ENCODE peak calls at places on chromosomes 11 and 22, in nine cellular contexts. E is prostate gland, M is HCT116, B is breast epithelium, S is spleen, T is HepG2, P is stomach, F is transverse colon, R is esophagus muscularis mucosa. V is an unnamed sample. For H3K4me1, the result is how much of the 10 kb centered on the place peaks cover.

GRCh38 chr11:14184548-14184947 is 174.4 kb downstream of the RRAS2 start:
- DNase-seq in F (no peak), T (peak), P (no peak), S (no peak), B (no peak), R (peak), E (no peak), M (no peak), V (no peak)

GRCh38 chr11:19525276-19525675 is 187.4 kb upstream of the NAV2 start:
- DNase-seq in F (no peak), E (no peak), B (no peak), T (no peak), R (no peak), P (no peak), M (no peak), S (no peak), V (no peak)

GRCh38 chr22:47417699-47418098 is 655.2 kb downstream of the TBC1D22A start:
- DNase-seq in F (no peak), E (no peak), P (no peak), S (no peak), B (no peak), R (no peak), T (no peak), M (no peak), V (no peak)

GRCh38 chr11:96524475-96524874 is 134.7 kb downstream of the JRKL start:
- DNase-seq in B (no peak), S (no peak), R (no peak), M (no peak), P (no peak), E (no peak), F (no peak), T (no peak), V (no peak)

GRCh38 chr11:67265633-67266423 is 445 bp upstream of the GRK2 start:
- DNase-seq in M (no peak), E (peak), B (no peak), F (peak), S (peak), T (peak), P (peak), R (no peak), V (peak)

GRCh38 chr11:14320020-14320419 is 39.0 kb downstream of the RRAS2 start:
- DNase-seq in F (peak), P (no peak), S (peak), B (no peak), M (no peak), E (no peak), R (no peak), T (no peak), V (no peak)

GRCh38 chr11:84398017-84398626 is 1112.0 kb upstream of the CCDC90B start:
- DNase-seq in M (no peak), E (no peak), B (no peak), P (no peak), R (no peak), S (no peak), F (no peak), T (peak), V (no peak)

GRCh38 chr11:6746086-6746618 is 25.6 kb downstream of the OR2AG2 start:
- DNase-seq in T (no peak), M (no peak), P (peak), S (peak), B (no peak), E (no peak), F (peak), R (no peak), V (no peak)

GRCh38 chr11:73760066-73760679 is 701 bp downstream of the RAB6A start:
- DNase-seq in E (peak), P (peak), B (peak), R (no peak), S (no peak), F (peak), T (no peak), M (no peak), V (peak)

GRCh38 chr11:118703563-118704106 is 24.2 kb upstream of the TREH start:
- DNase-seq in E (no peak), P (no peak), B (no peak), F (peak), T (no peak), M (no peak), R (no peak), S (no peak), V (peak)

GRCh38 chr11:47378836-47379170 is 456 bp upstream of the SPI1 start:
- DNase-seq in S (peak), E (no peak), R (no peak), F (no peak), T (no peak), M (no peak), B (no peak), P (no peak), V (no peak)

GRCh38 chr11:47377571-47378010 is 756 bp downstream of the SPI1 start:
- DNase-seq in T (no peak), E (no peak), P (no peak), F (no peak), M (no peak), B (no peak), R (no peak), S (peak), V (no peak)

GRCh38 chr11:47378011-47378835 is at the start of gene SPI1:
- DNase-seq in T (no peak), M (no peak), R (no peak), E (no peak), F (peak), S (peak), B (peak), P (peak), V (peak)

GRCh38 chr11:47380078-47380477 is 1.7 kb upstream of the SPI1 start:
- DNase-seq in B (no peak), F (no peak), P (no peak), T (no peak), R (no peak), S (no peak), M (no peak), E (no peak), V (no peak)

DNA sequence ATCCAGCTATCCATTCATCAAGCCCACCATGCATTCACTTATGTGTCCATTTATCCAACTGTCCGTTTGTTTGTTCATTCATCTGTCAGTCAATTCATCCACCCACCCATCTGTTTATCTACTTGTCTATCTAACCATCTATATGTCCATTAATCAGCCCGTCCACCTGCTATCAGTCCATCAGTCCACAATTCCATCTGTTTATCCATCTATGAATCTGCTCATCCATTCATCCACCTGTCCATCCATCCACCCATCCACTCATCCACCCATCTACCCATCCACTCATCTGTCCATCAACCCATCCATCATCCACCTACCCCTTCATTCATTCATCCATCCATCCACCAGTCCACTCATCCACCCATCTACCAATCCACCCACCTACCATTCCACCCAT is 970 bp upstream of the SPI1 start:
- DNase-seq in S (no peak), R (no peak), B (no peak), T (no peak), P (no peak), F (no peak), M (no peak), E (no peak), V (no peak)
- H3K4me1 ChIP-seq in S (under half), R (under half), B (under half), T (under half), P (under half), F (under half), M (under half), E (under half), V (under half)

DNA sequence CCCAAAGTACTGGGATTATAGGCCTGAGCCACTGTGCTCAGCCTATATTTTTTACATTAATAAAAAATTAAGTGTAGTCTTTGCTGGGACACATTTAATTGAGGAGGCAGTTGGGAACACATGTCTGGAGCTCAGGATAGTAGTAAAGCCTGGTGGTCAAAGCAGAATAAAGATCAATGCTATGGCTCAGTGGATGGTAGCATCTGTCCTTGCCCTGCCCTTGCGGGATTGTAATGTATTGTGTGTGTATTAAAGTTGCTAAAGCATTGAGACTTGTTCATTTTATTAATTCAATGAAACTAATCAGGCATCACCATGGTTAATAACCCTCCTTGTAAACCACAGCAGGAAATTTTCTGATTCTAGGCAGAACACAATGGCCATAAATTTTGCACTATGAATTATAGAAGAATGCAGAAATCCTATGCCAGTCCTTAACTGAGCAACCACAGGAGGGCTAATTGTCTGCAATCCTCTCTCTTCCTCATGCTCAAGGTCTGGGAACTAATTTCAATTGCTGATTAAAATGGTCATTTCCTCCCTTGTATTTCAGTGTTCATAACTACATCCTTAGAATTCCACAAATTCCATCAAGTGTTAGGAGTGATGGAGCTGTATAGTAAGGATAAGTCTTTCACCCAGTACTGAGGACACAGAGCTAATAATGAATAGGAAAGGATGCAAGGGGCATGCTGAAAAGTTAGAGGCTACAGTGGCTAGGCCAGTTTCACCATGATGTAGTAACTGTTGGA is 403.2 kb upstream of the DDI1 start:
- DNase-seq in R (no peak), M (no peak), T (no peak), P (no peak), B (no peak), S (no peak), E (no peak), F (no peak), V (no peak)
- TF ChIP-seq POLR2AphosphoS5 in R (no peak), M (no peak), T (no peak), P (no peak), B (no peak), S (no peak), E (no peak), F (no peak), V (no peak)

DNA sequence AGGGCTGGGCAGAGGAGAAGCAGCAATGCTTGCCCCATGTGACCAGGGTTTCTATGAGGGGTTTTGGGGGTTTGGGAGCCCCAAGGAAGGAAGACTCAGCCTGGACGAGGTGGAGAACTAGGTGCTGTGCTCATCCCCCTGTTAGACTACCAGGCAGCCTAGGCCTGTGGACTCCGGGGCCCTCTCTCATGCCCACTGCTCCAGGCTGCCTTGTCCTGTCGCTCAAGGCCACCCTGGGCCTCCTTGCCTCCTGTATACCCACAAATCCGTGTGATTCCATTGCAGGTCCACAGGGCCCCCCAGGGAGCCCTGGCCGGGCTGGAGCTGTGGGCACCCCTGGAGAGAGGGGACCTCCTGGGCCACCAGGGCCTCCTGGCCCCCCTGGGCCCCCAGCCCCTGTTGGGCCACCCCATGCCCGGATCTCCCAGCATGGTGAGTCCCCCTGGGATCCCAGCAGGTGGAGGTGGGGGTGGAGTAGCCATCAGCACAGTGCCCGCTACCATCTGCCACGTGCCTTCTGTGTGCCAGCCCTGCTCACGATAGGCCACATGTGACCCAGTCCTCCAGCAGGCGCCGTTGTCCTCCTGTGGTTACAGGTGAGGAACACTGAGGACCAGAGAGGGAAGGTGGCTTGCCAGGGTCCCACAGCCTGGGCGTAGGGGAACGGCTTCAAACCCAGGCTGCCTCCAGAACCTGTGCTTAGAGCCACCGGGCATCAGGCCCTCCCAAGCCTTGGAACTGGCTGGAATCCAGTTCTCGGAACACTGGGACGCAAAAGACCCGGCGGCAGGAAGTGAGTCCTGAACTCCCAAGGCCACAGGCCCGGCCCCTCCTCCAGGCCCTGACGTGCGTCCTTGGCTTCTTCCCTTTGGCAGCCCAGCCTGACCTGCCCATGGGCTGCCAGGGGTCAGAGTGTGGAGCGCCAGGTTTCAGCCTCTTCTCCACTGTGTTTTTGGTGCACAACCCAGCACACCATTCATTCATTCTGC is 26.6 kb downstream of the EMID1 start:
- DNase-seq in R (no peak), F (no peak), P (peak), E (no peak), M (no peak), T (peak), S (peak), B (no peak), V (peak)
- TF ChIP-seq POLR2A in R (no peak), F (no peak), P (no peak), E (no peak), M (no peak), T (no peak), S (no peak), B (no peak), V (no peak)

DNA sequence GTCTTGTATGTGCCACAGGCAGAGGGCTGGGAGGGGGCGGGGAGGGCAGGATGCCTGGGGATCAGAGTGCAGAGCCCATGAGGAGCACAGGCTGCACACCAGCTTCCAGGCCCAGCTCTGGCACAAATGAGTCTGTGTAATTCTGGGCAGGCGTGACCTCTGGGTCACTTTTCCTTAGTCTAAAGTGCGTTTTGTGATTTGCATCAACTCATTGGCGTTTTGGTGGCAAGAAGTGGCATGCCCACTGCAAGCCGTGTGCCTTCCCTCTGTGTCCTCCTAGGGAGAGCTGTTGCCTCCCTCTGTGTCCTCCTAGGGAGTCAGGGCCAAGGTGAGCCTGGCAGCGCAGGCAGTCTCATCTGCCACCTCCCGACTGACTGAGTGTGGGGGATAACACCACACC is 17.2 kb downstream of the CHADL start:
- DNase-seq in P (no peak), R (no peak), M (no peak), S (no peak), E (no peak), F (no peak), T (peak), B (no peak), V (no peak)
- H3K4me1 ChIP-seq in P (under half), R (under half), M (under half), S (under half), E (under half), F (under half), T (under half), B (under half), V (under half)

GRCh38 chr22:19984201-19984753 is 32.3 kb downstream of the ARVCF start:
- DNase-seq in R (no peak), S (peak), T (no peak), F (no peak), M (peak), P (no peak), E (no peak), B (no peak), V (peak)

GRCh38 chr22:19987394-19988306 is 29.0 kb downstream of the ARVCF start:
- DNase-seq in T (no peak), P (no peak), B (no peak), S (no peak), M (no peak), F (peak), R (no peak), E (no peak), V (no peak)

GRCh38 chr22:19986410-19987341 is 29.9 kb downstream of the ARVCF start:
- DNase-seq in R (no peak), B (peak), E (peak), F (peak), S (peak), T (peak), M (no peak), P (peak), V (peak)

GRCh38 chr22:19984851-19985811 is 31.5 kb downstream of the ARVCF start:
- DNase-seq in T (no peak), S (peak), M (no peak), E (no peak), B (no peak), R (no peak), F (no peak), P (no peak), V (no peak)

GRCh38 chr22:19986011-19986409 is 30.6 kb downstream of the ARVCF start:
- DNase-seq in F (no peak), M (no peak), T (no peak), R (no peak), E (no peak), B (no peak), P (no peak), S (no peak), V (no peak)
- TF ChIP-seq POLR2AphosphoS5 in F (no peak), M (no peak), T (no peak), R (no peak), E (no peak), B (no peak), P (no peak), S (no peak), V (no peak)

DNA sequence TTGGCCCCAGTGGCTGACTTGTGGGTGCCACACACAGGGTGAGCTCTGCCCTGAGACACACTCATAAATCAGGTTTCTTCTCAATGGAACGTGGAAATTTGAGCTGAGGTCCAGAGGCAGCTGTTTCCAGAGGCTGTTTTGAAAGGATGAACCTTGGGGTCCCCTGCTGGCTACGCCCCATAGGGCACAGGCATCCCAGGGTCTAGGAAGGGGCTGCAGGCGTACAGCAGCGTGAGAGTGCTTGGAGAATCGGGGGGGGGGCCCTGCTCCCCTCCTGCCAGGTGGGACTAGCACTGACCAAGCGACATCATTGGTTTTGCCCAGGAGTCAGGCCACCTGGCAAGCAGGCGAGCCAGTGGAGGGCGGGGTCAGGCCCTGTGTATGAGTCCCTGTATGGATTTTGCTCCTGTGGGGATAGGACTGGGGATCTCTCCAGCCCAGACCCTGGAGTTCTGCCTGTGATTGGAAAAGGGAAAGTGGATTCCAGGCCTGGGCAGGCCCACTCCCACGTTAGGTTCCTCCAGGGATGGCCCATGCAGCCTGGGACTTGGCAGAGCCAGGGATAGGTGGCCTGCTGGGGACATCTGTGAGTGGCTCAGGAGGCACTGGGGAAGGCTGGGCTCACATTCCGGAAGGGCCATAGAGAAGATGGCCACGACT is 61.0 kb downstream of the FBXO7 start:
- DNase-seq in E (no peak), F (no peak), S (no peak), M (no peak), T (no peak), B (no peak), R (no peak), P (no peak), V (no peak)
- TF ChIP-seq POLR2A in E (no peak), F (no peak), S (no peak), M (no peak), T (no peak), B (no peak), R (no peak), P (no peak), V (no peak)